ENCODE peak calls at places on chromosomes 7 and 10, in seven cellular contexts. D, A, J, C, X, V and I are unnamed samples.

GRCh38 chr10:53298443-53298842 is 525.9 kb upstream of the MBL2 start:
- DNase-seq in J (no peak), C (no peak), A (no peak), V (no peak), D (no peak), X (no peak), I (no peak)

GRCh38 chr10:43138757-43139241 is 554 bp downstream of the CSGALNACT2 start:
- DNase-seq in C (peak; percentile 21), D (peak; percentile 47), V (peak; percentile 86), X (no peak), A (no peak), J (peak; percentile 41), I (no peak)

GRCh38 chr10:77187376-77187999 is 450.1 kb downstream of the KCNMA1 start:
- DNase-seq in A (no peak), C (no peak), J (no peak), X (no peak), D (no peak), V (no peak), I (no peak)

GRCh38 chr10:10831085-10831484 is 186.6 kb upstream of the CELF2 start:
- DNase-seq in V (no peak), J (no peak), A (no peak), X (no peak), C (no peak), D (no peak), I (no peak)

GRCh38 chr10:114386446-114386845 is 17.9 kb downstream of the AFAP1L2 start:
- DNase-seq in V (no peak), A (peak; percentile 69), X (no peak), J (no peak), C (no peak), D (no peak), I (no peak)

GRCh38 chr10:129719889-129720590 is 244.0 kb downstream of the EBF3 start:
- DNase-seq in D (no peak), V (no peak), C (no peak), J (no peak), X (no peak), A (no peak), I (no peak)

GRCh38 chr7:73612598-73613269 is 11.6 kb downstream of the MLXIPL start:
- DNase-seq in D (no peak), C (no peak), X (no peak), V (no peak), A (peak; percentile 91), J (no peak), I (peak; percentile 7)

GRCh38 chr7:98628916-98629525 is 11.9 kb downstream of the NPTX2 start:
- DNase-seq in A (peak; percentile 46), D (no peak), J (no peak), C (no peak), V (no peak), X (no peak), I (no peak)

GRCh38 chr10:28479927-28480326 is 53.0 kb upstream of the WAC start:
- DNase-seq in A (no peak), D (no peak), X (no peak), V (no peak), J (no peak), C (no peak), I (no peak)

GRCh38 chr7:5383314-5384098 is 40.1 kb downstream of the TNRC18 start:
- DNase-seq in C (no peak), A (no peak), V (no peak), X (no peak), J (no peak), D (no peak), I (no peak)